ENCODE peak calls at places on chromosomes 16 and 17, in five cellular contexts. X is ELR; N is stimulated activated CD4-positive, alpha-beta T cell treated with anti-CD3 and anti-CD28 coated beads, Interleukin-4, amount 100 ng/mL, for 48 hours; B is activated naive CD4-positive, alpha-beta T cell treated with anti-CD3 and anti-CD28 coated beads, Interleukin-2, amount 10 ng/mL, durations not matched to agents 7 days and 5 days; G is GM23338. T is an unnamed sample.

GRCh38 chr17:1412185-1413110 is 12.4 kb upstream of the YWHAE start:
- DNase-seq in B (no peak), X (no peak), G (no peak), N (no peak), T (no peak)

GRCh38 chr17:71769850-71770249 is 351.0 kb upstream of the SOX9 start:
- DNase-seq in N (no peak), G (no peak), X (no peak), B (no peak), T (no peak)

GRCh38 chr17:67824735-67825626 is at the start of gene BPTF:
- DNase-seq in G (peak), X (peak), B (peak), N (peak), T (peak)

GRCh38 chr17:15910791-15911190 is 34.1 kb upstream of the ADORA2B start:
- DNase-seq in X (no peak), G (no peak), B (no peak), N (no peak), T (no peak)

GRCh38 chr16:54998834-54999233 is 68.2 kb downstream of the IRX5 start:
- DNase-seq in G (no peak), X (no peak), N (no peak), B (no peak), T (no peak)

GRCh38 chr16:4691666-4692412 is 1.5 kb upstream of the NUDT16L1 start:
- DNase-seq in G (no peak), N (no peak), X (no peak), B (peak), T (no peak)

GRCh38 chr17:78995022-78995760 is 14.4 kb downstream of the CANT1 start:
- DNase-seq in B (peak), G (no peak), X (no peak), N (no peak), T (no peak)

GRCh38 chr16:88815901-88816589 is 4.3 kb upstream of the APRT start:
- DNase-seq in X (peak), N (no peak), B (peak), G (peak), T (peak)

GRCh38 chr17:46764709-46765401 is 53.6 kb downstream of the WNT3 start:
- DNase-seq in B (no peak), G (no peak), N (no peak), X (peak), T (no peak)

GRCh38 chr17:35972066-35972465 is 9.2 kb downstream of the CCL16 start:
- DNase-seq in X (no peak), G (no peak), B (no peak), N (no peak), T (no peak)

GRCh38 chr17:15260376-15261062 is 4.6 kb downstream of the PMP22 start:
- DNase-seq in X (peak), G (peak), N (peak), B (peak), T (peak)

GRCh38 chr16:17275076-17275732 is 195.6 kb downstream of the XYLT1 start:
- DNase-seq in G (no peak), B (no peak), X (peak), N (no peak), T (no peak)

GRCh38 chr17:61309857-61310256 is 89.8 kb upstream of the TBX2 start:
- DNase-seq in X (peak), G (no peak), N (no peak), B (no peak), T (no peak)

GRCh38 chr16:5862103-5863003 is 764.8 kb upstream of the EEF2KMT start:
- DNase-seq in G (no peak), X (no peak), B (no peak), N (no peak), T (no peak)

GRCh38 chr16:84087461-84088151 is 29.1 kb downstream of the MBTPS1 start:
- DNase-seq in N (no peak), G (no peak), B (no peak), X (no peak), T (no peak)

GRCh38 chr16:29898135-29898534 is 1.2 kb downstream of the SEZ6L2 start:
- DNase-seq in G (no peak), N (no peak), B (no peak), X (no peak), T (no peak)

GRCh38 chr17:20046629-20047028 is 37.5 kb downstream of the SPECC1 start:
- DNase-seq in G (peak), X (no peak), N (no peak), B (no peak), T (no peak)

GRCh38 chr17:78667741-78668640 is 90.8 kb upstream of the DNAH17 start:
- DNase-seq in G (no peak), B (no peak), N (no peak), X (no peak), T (no peak)

GRCh38 chr16:56691885-56692284 is 9.6 kb downstream of the MT1X start:
- DNase-seq in X (peak), G (peak), N (no peak), B (no peak), T (no peak)

GRCh38 chr16:17173134-17173729 is 297.5 kb downstream of the XYLT1 start:
- DNase-seq in G (no peak), N (no peak), B (no peak), X (peak), T (peak)

GRCh38 chr17:80358861-80359260 is 56.1 kb upstream of the ENDOV start:
- DNase-seq in N (no peak), G (no peak), B (no peak), X (no peak), T (no peak)

GRCh38 chr17:73749337-73749807 is 105.1 kb upstream of the SDK2 start:
- DNase-seq in X (peak), N (no peak), G (no peak), B (no peak), T (no peak)

GRCh38 chr17:63035695-63036094 is 69.7 kb downstream of the TANC2 start:
- DNase-seq in B (no peak), G (no peak), N (no peak), X (peak), T (no peak)

GRCh38 chr17:58324409-58325288 is 3.9 kb downstream of the TSPOAP1 start:
- DNase-seq in X (peak), N (no peak), G (peak), B (no peak), T (no peak)

GRCh38 chr16:30934827-30935557 is 11.6 kb downstream of the FBXL19 start:
- DNase-seq in G (peak), N (no peak), X (peak), B (peak), T (peak)

GRCh38 chr16:89275837-89276720 is 58.6 kb downstream of the ZNF778 start:
- DNase-seq in G (no peak), B (no peak), X (no peak), N (no peak), T (no peak)

GRCh38 chr16:11560701-11561439 is 25.8 kb downstream of the LITAF start:
- DNase-seq in B (peak), G (peak), N (peak), X (peak), T (no peak)